ENCODE peak calls at places on chromosome 1, in four cellular contexts. One of them, this sample, is unnamed.

GRCh38 chr1:209850342-209850979 is 22.7 kb downstream of the UTP25 start:
- DNase-seq in Daoy: peak
- DNase-seq in COR-L47: peak
- DNase-seq in hypothalamus: peak
- DNase-seq in this sample: peak

GRCh38 chr1:31583995-31584868 is 7.9 kb downstream of the TINAGL1 start:
- DNase-seq in Daoy: peak
- DNase-seq in hypothalamus: no peak
- DNase-seq in COR-L47: peak
- DNase-seq in this sample: no peak

GRCh38 chr1:82978461-82979324 is 1020.2 kb downstream of the TTLL7 start:
- DNase-seq in Daoy: no peak
- DNase-seq in COR-L47: no peak
- DNase-seq in hypothalamus: no peak
- DNase-seq in this sample: no peak

GRCh38 chr1:27405074-27405473 is 12.7 kb downstream of the GPR3 start:
- DNase-seq in hypothalamus: peak
- DNase-seq in COR-L47: no peak
- DNase-seq in Daoy: peak
- DNase-seq in this sample: no peak

GRCh38 chr1:164629971-164630370 is 71.0 kb downstream of the PBX1 start:
- DNase-seq in COR-L47: no peak
- DNase-seq in hypothalamus: no peak
- DNase-seq in Daoy: no peak
- DNase-seq in this sample: no peak

GRCh38 chr1:17878837-17879236 is 123.7 kb downstream of the ACTL8 start:
- DNase-seq in COR-L47: no peak
- DNase-seq in Daoy: peak
- DNase-seq in hypothalamus: no peak
- DNase-seq in this sample: no peak

GRCh38 chr1:215473943-215474342 is 93.2 kb upstream of the KCTD3 start:
- DNase-seq in hypothalamus: no peak
- DNase-seq in Daoy: no peak
- DNase-seq in COR-L47: no peak
- DNase-seq in this sample: no peak

GRCh38 chr1:234918216-234918841 is 210.3 kb downstream of the TOMM20 start:
- DNase-seq in Daoy: no peak
- DNase-seq in COR-L47: no peak
- DNase-seq in hypothalamus: no peak
- DNase-seq in this sample: no peak

GRCh38 chr1:116409751-116410182 is 36.7 kb downstream of the ATP1A1 start:
- DNase-seq in COR-L47: no peak
- DNase-seq in hypothalamus: no peak
- DNase-seq in Daoy: no peak
- DNase-seq in this sample: no peak

GRCh38 chr1:38569932-38570356 is 289.6 kb downstream of the RRAGC start:
- DNase-seq in hypothalamus: no peak
- DNase-seq in Daoy: no peak
- DNase-seq in COR-L47: no peak
- DNase-seq in this sample: no peak